ENCODE peak calls at places on chromosomes 12 and 14, in six cellular contexts. A is COR-L47; R is RPMI8226; F is activated CD8-positive, alpha-beta memory T cell treated with anti-CD3 and anti-CD28 coated beads for 48 hours; Y is NCI-H1092; N is adrenal gland. H is an unnamed sample.
A peak's percentile ranks its signal among the peaks of the same experiment; 100 is the strongest.

GRCh38 chr12:76450690-76451089 is 102.5 kb upstream of the BBS10 start:
- DNase-seq in A (no peak), R (no peak), F (no peak), Y (no peak), N (peak; percentile 26), H (no peak)

GRCh38 chr12:503111-503761 is 43.5 kb downstream of the B4GALNT3 start:
- DNase-seq in A (no peak), R (peak; percentile 16), F (no peak), Y (no peak), N (no peak), H (peak; percentile 87)

GRCh38 chr14:99327458-99328250 is 55.7 kb upstream of the BCL11B start:
- DNase-seq in A (no peak), R (no peak), F (no peak), Y (no peak), N (no peak), H (peak; percentile 6)

GRCh38 chr14:96634896-96635295 is 132.7 kb downstream of the PAPOLA start:
- DNase-seq in A (no peak), R (no peak), F (no peak), Y (no peak), N (no peak), H (no peak)

GRCh38 chr12:119447618-119448017 is 113.1 kb downstream of the CCDC60 start:
- DNase-seq in A (no peak), R (no peak), F (no peak), Y (no peak), N (no peak), H (no peak)

GRCh38 chr12:107775093-107775721 is 703 bp downstream of the ASCL4 start:
- DNase-seq in A (no peak), R (no peak), F (no peak), Y (no peak), N (no peak), H (no peak)

GRCh38 chr12:96356831-96357230 is 43.4 kb downstream of the CDK17 start:
- DNase-seq in A (no peak), R (no peak), F (no peak), Y (no peak), N (no peak), H (no peak)

GRCh38 chr14:35532783-35533356 is 1.1 kb upstream of the INSM2 start:
- DNase-seq in A (no peak), R (no peak), F (no peak), Y (peak; percentile 3), N (no peak), H (no peak)

GRCh38 chr14:103093856-103094405 is 594 bp upstream of the EXOC3L4 start:
- DNase-seq in A (no peak), R (no peak), F (no peak), Y (no peak), N (no peak), H (no peak)

GRCh38 chr12:89470741-89471504 is 53.7 kb downstream of the GALNT4 start:
- DNase-seq in A (peak; percentile 45), R (peak; percentile 46), F (no peak), Y (peak; percentile 3), N (no peak), H (no peak)

GRCh38 chr14:57038689-57039088 is 228.4 kb upstream of the OTX2 start:
- DNase-seq in A (no peak), R (no peak), F (no peak), Y (no peak), N (no peak), H (no peak)

GRCh38 chr12:13945641-13946040 is 35.8 kb downstream of the GRIN2B start:
- DNase-seq in A (no peak), R (no peak), F (no peak), Y (no peak), N (no peak), H (no peak)

GRCh38 chr12:108643941-108644742 is 10.4 kb upstream of the SELPLG start:
- DNase-seq in A (no peak), R (no peak), F (no peak), Y (no peak), N (peak; percentile 81), H (no peak)

GRCh38 chr14:99129998-99130397 is 142.0 kb downstream of the BCL11B start:
- DNase-seq in A (no peak), R (no peak), F (no peak), Y (no peak), N (no peak), H (no peak)

GRCh38 chr14:100728962-100729361 is 2.3 kb downstream of the DLK1 start:
- DNase-seq in A (no peak), R (no peak), F (no peak), Y (no peak), N (no peak), H (no peak)

GRCh38 chr12:65868133-65868705 is 43.9 kb downstream of the HMGA2 start:
- DNase-seq in A (no peak), R (no peak), F (no peak), Y (no peak), N (no peak), H (no peak)

GRCh38 chr12:11798856-11799530 is 149.5 kb downstream of the ETV6 start:
- DNase-seq in A (no peak), R (peak; percentile 76), F (no peak), Y (no peak), N (peak; percentile 13), H (no peak)

GRCh38 chr12:124413401-124413800 is 118.5 kb downstream of the RFLNA start:
- DNase-seq in A (no peak), R (no peak), F (no peak), Y (no peak), N (no peak), H (no peak)

GRCh38 chr12:94500831-94501567 is 41.3 kb upstream of the CEP83 start:
- DNase-seq in A (no peak), R (no peak), F (no peak), Y (no peak), N (no peak), H (no peak)

GRCh38 chr14:86505808-86506207 is 975.9 kb downstream of the FLRT2 start:
- DNase-seq in A (no peak), R (no peak), F (no peak), Y (no peak), N (no peak), H (no peak)

GRCh38 chr12:69161835-69162234 is 77.5 kb upstream of the CPSF6 start:
- DNase-seq in A (peak; percentile 69), R (no peak), F (no peak), Y (peak; percentile 22), N (no peak), H (no peak)

GRCh38 chr14:74350211-74350943 is 2.1 kb downstream of the VRTN start:
- DNase-seq in A (no peak), R (no peak), F (no peak), Y (no peak), N (no peak), H (peak; percentile 33)

GRCh38 chr12:1888923-1889322 is 29.5 kb downstream of the CACNA2D4 start:
- DNase-seq in A (no peak), R (no peak), F (no peak), Y (no peak), N (no peak), H (no peak)

GRCh38 chr12:103249614-103250013 is 246.2 kb downstream of the C12orf42 start:
- DNase-seq in A (peak; percentile 73), R (no peak), F (no peak), Y (peak; percentile 34), N (no peak), H (no peak)

GRCh38 chr14:20143911-20144310 is 5.3 kb downstream of the OR4N5 start:
- DNase-seq in A (no peak), R (peak; percentile 16), F (no peak), Y (no peak), N (no peak), H (no peak)

GRCh38 chr12:26226629-26227375 is 31.4 kb downstream of the SSPN start:
- DNase-seq in A (peak; percentile 8), R (no peak), F (no peak), Y (no peak), N (peak; percentile 49), H (no peak)

GRCh38 chr14:80959448-80960006 is 4.1 kb downstream of the TSHR start:
- DNase-seq in A (peak; percentile 52), R (peak; percentile 92), F (no peak), Y (peak; percentile 22), N (peak; percentile 25), H (peak; percentile 27)

GRCh38 chr12:128763395-128763794 is 60.4 kb downstream of the SLC15A4 start:
- DNase-seq in A (no peak), R (peak; percentile 17), F (no peak), Y (no peak), N (no peak), H (no peak)

GRCh38 chr12:8699714-8700113 is 1.9 kb downstream of the RIMKLB start:
- DNase-seq in A (no peak), R (no peak), F (no peak), Y (no peak), N (no peak), H (no peak)

GRCh38 chr14:85319998-85320397 is 209.9 kb upstream of the FLRT2 start:
- DNase-seq in A (no peak), R (no peak), F (no peak), Y (no peak), N (no peak), H (no peak)

GRCh38 chr12:121580959-121581680 is at the start of gene KDM2B:
- DNase-seq in A (no peak), R (no peak), F (no peak), Y (no peak), N (peak; percentile 37), H (peak; percentile 45)

GRCh38 chr12:123763093-123763492 is 992 bp downstream of the DNAH10 start:
- DNase-seq in A (no peak), R (no peak), F (no peak), Y (no peak), N (no peak), H (peak; percentile 77)

GRCh38 chr12:54420766-54421144 is 1.7 kb upstream of the ITGA5 start:
- DNase-seq in A (no peak), R (no peak), F (no peak), Y (no peak), N (no peak), H (no peak)

GRCh38 chr14:54922598-54922997 is 20.0 kb upstream of the GCH1 start:
- DNase-seq in A (no peak), R (no peak), F (no peak), Y (peak; percentile 15), N (no peak), H (no peak)

GRCh38 chr14:71507681-71508080 is 424.5 kb upstream of the RGS6 start:
- DNase-seq in A (no peak), R (no peak), F (no peak), Y (no peak), N (no peak), H (no peak)

GRCh38 chr12:123251403-123252076 is 18.3 kb downstream of the MTRFR start:
- DNase-seq in A (no peak), R (no peak), F (no peak), Y (no peak), N (no peak), H (no peak)

GRCh38 chr12:39872425-39872824 is 233.5 kb downstream of the SLC2A13 start:
- DNase-seq in A (no peak), R (no peak), F (no peak), Y (no peak), N (no peak), H (no peak)

GRCh38 chr12:130576286-130576933 is 139.7 kb downstream of the RIMBP2 start:
- DNase-seq in A (peak; percentile 56), R (peak; percentile 42), F (no peak), Y (peak; percentile 13), N (no peak), H (no peak)